ENCODE peak calls at places on chromosomes 3 and 15, in eight cellular contexts. B is prostate gland, X is adrenal gland, O is tibial nerve, H is ovary, Y is endothelial cell of umbilical vein, R is heart left ventricle, M is thyroid gland. E is an unnamed sample.

GRCh38 chr3:66411436-66411835 is 89.4 kb downstream of the LRIG1 start:
- DNase-seq in M (no peak), Y (no peak), O (no peak), H (no peak), X (no peak), R (peak), B (no peak), E (no peak)

GRCh38 chr15:68218847-68219798 is 10.4 kb downstream of the CLN6 start:
- DNase-seq in Y (no peak), X (no peak), R (peak), M (no peak), H (no peak), B (no peak), O (no peak), E (no peak)

GRCh38 chr15:62958528-62958927 is 84.0 kb upstream of the TPM1 start:
- DNase-seq in H (no peak), O (no peak), M (peak), B (peak), R (peak), X (peak), Y (no peak), E (no peak)

GRCh38 chr3:39056151-39056550 is 4.3 kb downstream of the WDR48 start:
- DNase-seq in Y (no peak), M (no peak), X (no peak), B (no peak), O (no peak), R (no peak), H (no peak), E (no peak)

GRCh38 chr3:112013058-112013783 is 14.5 kb downstream of the TAGLN3 start:
- DNase-seq in M (peak), X (peak), H (peak), B (peak), Y (peak), R (peak), O (peak), E (peak)

GRCh38 chr15:61115679-61116078 is 113.4 kb downstream of the RORA start:
- DNase-seq in X (no peak), R (no peak), B (no peak), O (no peak), Y (no peak), H (no peak), M (no peak), E (no peak)

GRCh38 chr3:113552851-113553250 is 20.5 kb downstream of the SIDT1 start:
- DNase-seq in R (no peak), M (no peak), O (no peak), X (no peak), Y (no peak), B (no peak), H (no peak), E (no peak)

GRCh38 chr15:52567886-52568568 is 803 bp downstream of the ARPP19 start:
- DNase-seq in O (no peak), B (peak), M (peak), H (no peak), R (no peak), Y (peak), X (peak), E (peak)

GRCh38 chr15:60418095-60418494 is 20.3 kb upstream of the ANXA2 start:
- DNase-seq in R (no peak), B (no peak), X (no peak), M (no peak), O (no peak), Y (no peak), H (no peak), E (no peak)

GRCh38 chr3:189714991-189715961 is 84.1 kb downstream of the TP63 start:
- DNase-seq in R (no peak), M (no peak), O (no peak), B (no peak), Y (peak), X (no peak), H (no peak), E (peak)

GRCh38 chr3:84077479-84077878 is 881.3 kb upstream of the CADM2 start:
- DNase-seq in R (no peak), O (no peak), X (no peak), B (no peak), M (no peak), Y (no peak), H (no peak), E (no peak)

GRCh38 chr15:64634576-64635485 is 140.6 kb downstream of the RBPMS2 start:
- DNase-seq in O (no peak), M (no peak), B (no peak), R (no peak), X (no peak), Y (peak), H (no peak), E (no peak)

GRCh38 chr3:9298236-9298635 is 48.8 kb upstream of the SRGAP3 start:
- DNase-seq in M (no peak), H (no peak), X (no peak), R (no peak), O (no peak), B (no peak), Y (no peak), E (no peak)

GRCh38 chr3:118740722-118741290 is 293.8 kb downstream of the IGSF11 start:
- DNase-seq in X (no peak), Y (no peak), M (no peak), H (no peak), R (no peak), O (no peak), B (no peak), E (no peak)

GRCh38 chr15:46502668-46503067 is 867.8 kb downstream of the SQOR start:
- DNase-seq in R (no peak), B (no peak), Y (peak), M (no peak), O (no peak), X (no peak), H (no peak), E (no peak)

GRCh38 chr3:141963301-141963700 is 86.9 kb downstream of the ATP1B3 start:
- DNase-seq in B (no peak), X (no peak), O (no peak), R (no peak), M (no peak), Y (no peak), H (no peak), E (no peak)

GRCh38 chr15:42650208-42651066 is 75.0 kb downstream of the STARD9 start:
- DNase-seq in Y (peak), R (peak), B (peak), X (peak), O (peak), H (peak), M (peak), E (peak)

GRCh38 chr15:36970522-36970921 is 129.8 kb downstream of the MEIS2 start:
- DNase-seq in R (no peak), B (no peak), M (no peak), Y (no peak), X (no peak), H (no peak), O (no peak), E (no peak)

GRCh38 chr3:68017069-68017468 is 362.7 kb upstream of the SUCLG2 start:
- DNase-seq in O (no peak), M (no peak), B (no peak), H (no peak), R (no peak), Y (no peak), X (no peak), E (no peak)

GRCh38 chr3:122535964-122536363 is 21.2 kb upstream of the KPNA1 start:
- DNase-seq in H (no peak), R (no peak), B (no peak), O (no peak), Y (no peak), X (no peak), M (no peak), E (no peak)

GRCh38 chr15:72220678-72221077 is 10.3 kb downstream of the PKM start:
- DNase-seq in X (no peak), H (no peak), Y (no peak), M (no peak), R (no peak), O (no peak), B (no peak), E (no peak)

GRCh38 chr3:27729748-27730611 is 7.9 kb upstream of the EOMES start:
- DNase-seq in M (no peak), R (no peak), Y (no peak), B (no peak), H (no peak), X (no peak), O (no peak), E (no peak)

GRCh38 chr3:138241061-138241460 is 54.0 kb downstream of the ARMC8 start:
- DNase-seq in X (no peak), Y (no peak), O (no peak), B (no peak), H (no peak), R (no peak), M (no peak), E (no peak)

GRCh38 chr15:35674873-35675781 is 129.2 kb upstream of the DPH6 start:
- DNase-seq in Y (peak), X (peak), M (peak), H (no peak), R (no peak), O (peak), B (no peak), E (no peak)

GRCh38 chr3:45105855-45106655 is 40.1 kb downstream of the CDCP1 start:
- DNase-seq in O (no peak), M (no peak), B (no peak), X (no peak), Y (peak), H (no peak), R (no peak), E (peak)

GRCh38 chr15:79370716-79371115 is 59.8 kb downstream of the TMED3 start:
- DNase-seq in X (no peak), H (no peak), M (no peak), O (no peak), B (no peak), Y (no peak), R (no peak), E (no peak)

GRCh38 chr3:81592101-81592500 is 169.3 kb downstream of the GBE1 start:
- DNase-seq in M (no peak), Y (no peak), B (no peak), R (no peak), O (no peak), X (no peak), H (no peak), E (no peak)

GRCh38 chr3:149971403-149972075 is 844 bp upstream of the PFN2 start:
- DNase-seq in M (peak), H (peak), B (peak), R (peak), X (peak), O (peak), Y (peak), E (peak)

GRCh38 chr3:149975919-149976318 is 5.2 kb upstream of the PFN2 start:
- DNase-seq in H (no peak), X (no peak), R (no peak), Y (no peak), M (no peak), O (no peak), B (no peak), E (no peak)

GRCh38 chr3:149977391-149977790 is 6.7 kb upstream of the PFN2 start:
- DNase-seq in B (no peak), Y (no peak), O (no peak), H (no peak), X (no peak), R (no peak), M (no peak), E (no peak)
- TF ChIP-seq POLR2A in B (no peak), Y (no peak), O (no peak), H (no peak), X (no peak), R (no peak), M (no peak), E (no peak)

GRCh38 chr3:129056832-129057231 is 3.7 kb upstream of the GP9 start:
- DNase-seq in X (no peak), O (no peak), H (no peak), M (no peak), B (no peak), R (no peak), Y (no peak), E (no peak)
- TF ChIP-seq POLR2A in X (no peak), O (no peak), H (no peak), M (no peak), B (no peak), R (no peak), Y (no peak), E (no peak)

DNA sequence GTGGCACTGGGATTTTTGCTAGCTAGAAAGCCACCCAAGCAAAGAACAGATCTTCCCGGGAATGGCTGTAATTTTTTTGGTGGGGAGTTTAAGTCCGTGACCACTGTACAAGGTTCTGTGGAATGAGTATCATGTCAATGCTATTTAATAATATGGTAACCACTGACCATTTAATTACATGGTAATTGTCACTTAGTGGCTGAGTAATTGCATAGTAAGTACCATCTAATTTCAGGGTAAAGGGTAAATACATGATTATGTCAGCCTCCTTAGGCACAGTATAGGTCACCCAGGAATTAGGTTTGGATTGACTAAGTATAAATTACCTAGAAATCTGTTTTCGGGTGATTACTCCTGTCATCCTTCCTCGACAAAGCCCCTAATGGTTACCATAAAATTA is 120.1 kb upstream of the AGBL1 start:
- DNase-seq in B (no peak), O (no peak), R (no peak), H (no peak), X (no peak), Y (no peak), M (no peak), E (no peak)
- TF ChIP-seq POLR2A in B (no peak), O (no peak), R (no peak), H (no peak), X (no peak), Y (no peak), M (no peak), E (no peak)

GRCh38 chr3:52480768-52481715 is 14.1 kb upstream of the STAB1 start:
- DNase-seq in X (peak), B (no peak), O (peak), R (no peak), H (no peak), M (no peak), Y (no peak), E (no peak)

GRCh38 chr3:52477076-52477895 is 17.9 kb upstream of the STAB1 start:
- DNase-seq in X (no peak), R (no peak), O (no peak), H (no peak), M (no peak), Y (no peak), B (no peak), E (no peak)

GRCh38 chr3:52481819-52482521 is 13.2 kb upstream of the STAB1 start:
- DNase-seq in B (no peak), Y (peak), R (no peak), X (no peak), H (no peak), M (no peak), O (no peak), E (no peak)

GRCh38 chr3:52479876-52480575 is 15.1 kb upstream of the STAB1 start:
- DNase-seq in H (no peak), R (no peak), M (no peak), Y (no peak), B (no peak), X (no peak), O (no peak), E (no peak)

DNA sequence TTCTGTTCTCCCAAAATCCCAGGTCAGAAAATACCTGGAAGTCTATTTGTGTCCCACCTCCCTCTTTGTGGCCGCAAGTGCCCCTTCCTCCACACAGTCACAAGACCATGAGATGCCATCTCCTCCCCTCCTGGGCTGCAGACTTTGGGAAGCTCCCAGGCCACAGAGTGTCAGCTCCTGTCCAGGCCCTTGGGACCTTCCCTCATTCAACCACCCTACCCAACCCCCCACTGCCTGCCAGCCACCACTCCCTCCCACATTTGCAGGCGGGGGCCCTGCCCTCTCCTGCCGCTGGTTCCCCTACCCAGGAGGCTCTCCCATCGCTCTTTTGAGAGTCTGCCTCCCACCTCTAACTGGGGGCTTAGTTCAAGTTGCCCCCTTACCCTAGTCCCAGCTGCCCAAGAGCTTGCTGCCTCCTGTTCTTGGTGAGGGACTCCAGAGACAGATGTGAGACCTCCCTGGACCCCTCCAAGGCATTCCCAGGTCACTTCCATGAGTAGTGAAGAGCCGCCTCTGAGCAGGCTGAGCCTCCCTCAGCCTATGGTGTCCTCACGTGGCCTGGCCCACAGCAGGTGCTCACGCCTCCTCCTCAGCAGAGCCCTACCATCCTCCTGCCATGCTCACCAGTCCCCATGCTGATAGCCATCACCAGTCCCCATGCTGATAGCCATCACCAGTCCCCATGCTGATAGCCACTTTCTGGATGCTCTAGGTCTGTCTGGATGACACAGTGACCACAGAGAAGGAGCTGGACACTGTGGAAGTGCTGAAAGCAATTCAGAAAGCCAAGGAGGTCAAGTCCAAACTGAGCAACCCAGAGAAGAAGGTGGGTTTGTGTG is 15.9 kb upstream of the STAB1 start:
- DNase-seq in M (no peak), H (no peak), X (no peak), O (no peak), R (no peak), B (no peak), Y (no peak), E (no peak)
- TF ChIP-seq POLR2A in M (no peak), H (no peak), X (no peak), O (no peak), R (no peak), B (no peak), Y (no peak), E (no peak)

E was measured in H54.